ENCODE peak calls at places on chromosomes 1 and 21, in nine cellular contexts. A, O, X, D, T, M, H, Z and P are unnamed samples.

GRCh38 chr1:203117611-203118575 is 9.6 kb upstream of the ADORA1 start:
- DNase-seq in A (peak), O (peak), X (peak), D (peak), T (no peak), M (peak), H (peak), Z (peak), P (peak)

GRCh38 chr1:99558539-99558938 is 87.4 kb upstream of the PALMD start:
- DNase-seq in A (peak), O (no peak), X (no peak), D (no peak), T (no peak), M (peak), H (no peak), Z (no peak), P (no peak)

GRCh38 chr1:89360716-89361115 is 3.1 kb upstream of the GBP6 start:
- DNase-seq in A (no peak), O (no peak), X (no peak), D (no peak), T (no peak), M (peak), H (no peak), Z (no peak), P (no peak)

GRCh38 chr1:114054148-114054547 is 74.9 kb downstream of the OLFML3 start:
- DNase-seq in A (no peak), O (no peak), X (no peak), D (no peak), T (no peak), M (no peak), H (no peak), Z (no peak), P (no peak)

GRCh38 chr1:111192643-111193519 is 7.6 kb downstream of the DENND2D start:
- DNase-seq in A (peak), O (no peak), X (no peak), D (no peak), T (no peak), M (no peak), H (no peak), Z (no peak), P (no peak)

GRCh38 chr1:63590161-63590560 is 3.0 kb upstream of the PGM1 start:
- DNase-seq in A (no peak), O (no peak), X (no peak), D (no peak), T (no peak), M (no peak), H (no peak), Z (no peak), P (no peak)

GRCh38 chr1:159781992-159782391 is 1.2 kb downstream of the DUSP23 start:
- DNase-seq in A (no peak), O (no peak), X (no peak), D (no peak), T (no peak), M (no peak), H (no peak), Z (no peak), P (no peak)

GRCh38 chr1:192489748-192490147 is 85.8 kb upstream of the RGS1 start:
- DNase-seq in A (peak), O (peak), X (peak), D (no peak), T (peak), M (peak), H (peak), Z (peak), P (no peak)

GRCh38 chr1:156417700-156418015 is 48.6 kb downstream of the RHBG start:
- DNase-seq in A (no peak), O (no peak), X (no peak), D (no peak), T (no peak), M (no peak), H (no peak), Z (no peak), P (no peak)

GRCh38 chr1:85146972-85147359 is 53.9 kb downstream of the SYDE2 start:
- DNase-seq in A (peak), O (no peak), X (peak), D (no peak), T (no peak), M (peak), H (no peak), Z (no peak), P (no peak)
- TF ChIP-seq EZH2phosphoT487 in A (no peak), O (no peak), X (no peak), D (no peak), T (no peak), M (no peak), H (no peak), Z (no peak), P (no peak)

DNA sequence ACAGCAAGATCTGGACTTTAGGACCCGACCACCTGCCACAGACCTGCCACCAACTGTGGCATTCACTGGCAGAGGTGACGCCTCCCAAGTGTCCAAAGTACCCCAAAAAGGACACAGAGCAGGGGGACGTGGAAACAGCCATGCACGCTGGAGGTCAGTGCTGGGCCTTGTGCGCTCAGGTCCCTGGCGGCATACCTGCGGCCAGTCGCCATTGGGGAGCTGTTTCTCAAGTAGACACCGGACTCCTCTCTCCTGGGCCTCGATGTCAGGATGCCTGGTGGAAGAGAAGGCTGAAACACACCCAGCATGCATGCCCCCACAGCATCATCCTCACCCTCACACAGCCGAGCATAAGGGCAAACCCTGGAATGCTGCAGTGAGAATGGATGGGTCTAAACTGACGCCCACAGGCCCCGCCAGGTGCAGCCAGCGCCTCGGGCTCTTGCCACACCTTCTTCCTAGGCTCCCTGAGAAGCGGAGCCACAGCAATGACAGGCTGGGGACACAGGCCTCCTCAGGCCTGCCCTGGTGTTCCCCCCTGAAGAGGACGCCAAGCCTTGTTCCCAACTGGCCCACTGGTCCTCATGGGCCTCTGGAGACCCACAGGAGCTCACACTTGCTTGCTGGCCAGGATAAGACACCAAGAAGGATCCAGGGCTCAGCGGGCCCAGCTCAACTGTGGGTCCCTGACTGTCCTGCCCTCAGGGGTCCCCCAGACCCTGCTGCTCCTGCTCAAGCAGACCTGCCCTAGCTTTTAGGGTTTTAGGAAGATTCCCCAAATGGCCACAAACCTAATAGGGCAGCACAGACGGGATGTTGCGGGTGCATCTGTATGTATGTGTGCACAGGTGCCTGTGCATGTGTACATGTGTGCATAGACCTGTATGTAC is 7.7 kb upstream of the SPATC1L start:
- DNase-seq in A (no peak), O (peak), X (no peak), D (no peak), T (no peak), M (no peak), H (no peak), Z (no peak), P (no peak)
- TF ChIP-seq EZH2phosphoT487 in A (no peak), O (no peak), X (no peak), D (no peak), T (no peak), M (no peak), H (no peak), Z (no peak), P (no peak)

GRCh38 chr1:70458120-70458519 is 47.1 kb downstream of the CTH start:
- DNase-seq in A (no peak), O (no peak), X (no peak), D (no peak), T (no peak), M (no peak), H (no peak), Z (no peak), P (no peak)
- TF ChIP-seq EZH2phosphoT487 in A (no peak), O (no peak), X (no peak), D (no peak), T (no peak), M (no peak), H (no peak), Z (no peak), P (no peak)

GRCh38 chr1:24251501-24251900 is 64.4 kb upstream of the IFNLR1 start:
- DNase-seq in A (no peak), O (no peak), X (no peak), D (no peak), T (no peak), M (no peak), H (no peak), Z (no peak), P (no peak)

GRCh38 chr1:24250224-24250623 is 63.1 kb upstream of the IFNLR1 start:
- DNase-seq in A (no peak), O (no peak), X (no peak), D (no peak), T (no peak), M (no peak), H (no peak), Z (no peak), P (no peak)

GRCh38 chr1:24250791-24251190 is 63.7 kb upstream of the IFNLR1 start:
- DNase-seq in A (no peak), O (no peak), X (no peak), D (no peak), T (no peak), M (no peak), H (no peak), Z (no peak), P (no peak)

GRCh38 chr1:24252185-24252584 is 65.1 kb upstream of the IFNLR1 start:
- DNase-seq in A (no peak), O (no peak), X (no peak), D (no peak), T (no peak), M (no peak), H (no peak), Z (no peak), P (no peak)

GRCh38 chr1:24248859-24249258 is 61.8 kb upstream of the IFNLR1 start:
- DNase-seq in A (no peak), O (no peak), X (no peak), D (no peak), T (peak), M (no peak), H (peak), Z (no peak), P (no peak)
- TF ChIP-seq EZH2phosphoT487 in A (no peak), O (no peak), X (no peak), D (no peak), T (no peak), M (no peak), H (no peak), Z (no peak), P (no peak)

DNA sequence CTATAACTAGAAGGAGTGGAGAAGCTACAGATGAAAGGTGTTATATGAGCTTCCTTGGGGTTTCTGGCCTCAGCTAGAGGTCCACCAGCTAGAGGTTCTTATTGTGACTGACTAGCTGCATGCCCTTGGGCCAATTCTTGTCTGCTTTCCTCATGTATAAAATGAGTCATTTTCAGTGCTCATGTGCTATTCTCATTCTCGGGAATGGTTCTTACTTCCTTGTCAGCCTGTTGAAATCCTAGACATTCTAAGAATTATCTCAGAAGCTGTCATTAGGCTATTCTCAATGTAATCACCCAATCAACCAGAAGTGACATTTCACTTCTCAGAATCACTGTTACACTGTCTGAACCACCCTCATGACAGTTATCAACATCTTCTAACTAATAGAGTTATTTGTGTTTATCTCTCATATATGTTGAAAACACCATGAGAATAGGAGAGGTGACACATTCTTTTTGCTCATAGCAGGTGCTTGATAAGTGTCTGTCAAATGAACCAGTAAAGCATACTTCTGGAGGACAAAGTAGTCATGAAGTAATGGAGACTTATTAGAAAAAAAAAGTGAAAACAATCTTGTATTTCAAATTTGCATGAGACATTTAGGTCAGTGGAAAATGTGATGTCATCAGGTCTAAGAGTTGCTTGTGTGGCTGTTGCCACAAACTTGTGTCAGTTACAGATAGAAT is 122.8 kb upstream of the IVNS1ABP start:
- DNase-seq in A (peak), O (peak), X (no peak), D (no peak), T (no peak), M (peak), H (no peak), Z (no peak), P (no peak)
- TF ChIP-seq EZH2phosphoT487 in A (no peak), O (no peak), X (no peak), D (no peak), T (no peak), M (no peak), H (no peak), Z (no peak), P (no peak)

GRCh38 chr1:36116906-36117305 is 8.1 kb downstream of the COL8A2 start:
- DNase-seq in A (peak), O (no peak), X (no peak), D (no peak), T (no peak), M (no peak), H (no peak), Z (peak), P (no peak)

GRCh38 chr1:36119451-36119850 is 5.6 kb downstream of the COL8A2 start:
- DNase-seq in A (no peak), O (no peak), X (no peak), D (no peak), T (no peak), M (no peak), H (no peak), Z (no peak), P (no peak)

GRCh38 chr1:36118805-36119204 is 6.2 kb downstream of the COL8A2 start:
- DNase-seq in A (no peak), O (no peak), X (no peak), D (no peak), T (no peak), M (no peak), H (no peak), Z (no peak), P (no peak)

GRCh38 chr1:36115931-36116330 is 9.1 kb downstream of the COL8A2 start:
- DNase-seq in A (peak), O (no peak), X (no peak), D (no peak), T (no peak), M (no peak), H (no peak), Z (peak), P (no peak)

GRCh38 chr1:36118396-36118795 is 6.6 kb downstream of the COL8A2 start:
- DNase-seq in A (no peak), O (no peak), X (no peak), D (no peak), T (no peak), M (no peak), H (no peak), Z (peak), P (no peak)
- TF ChIP-seq EZH2phosphoT487 in A (no peak), O (no peak), X (no peak), D (no peak), T (no peak), M (no peak), H (no peak), Z (no peak), P (no peak)

GRCh38 chr1:204478166-204478899 is 16.3 kb downstream of the PIK3C2B start:
- DNase-seq in A (no peak), O (no peak), X (no peak), D (no peak), T (peak), M (no peak), H (no peak), Z (no peak), P (no peak)

GRCh38 chr1:204476563-204476962 is 18.0 kb downstream of the PIK3C2B start:
- DNase-seq in A (no peak), O (no peak), X (no peak), D (no peak), T (no peak), M (no peak), H (no peak), Z (no peak), P (no peak)

GRCh38 chr1:204475651-204476432 is 18.8 kb downstream of the PIK3C2B start:
- DNase-seq in A (no peak), O (no peak), X (no peak), D (no peak), T (no peak), M (no peak), H (no peak), Z (no peak), P (no peak)

GRCh38 chr1:204478921-204479320 is 15.7 kb downstream of the PIK3C2B start:
- DNase-seq in A (no peak), O (no peak), X (no peak), D (no peak), T (no peak), M (no peak), H (no peak), Z (no peak), P (no peak)

GRCh38 chr1:204477036-204477740 is 17.4 kb downstream of the PIK3C2B start:
- DNase-seq in A (no peak), O (no peak), X (no peak), D (no peak), T (no peak), M (no peak), H (no peak), Z (no peak), P (no peak)
- TF ChIP-seq EZH2phosphoT487 in A (no peak), O (no peak), X (no peak), D (no peak), T (no peak), M (no peak), H (no peak), Z (no peak), P (no peak)